ENCODE peak calls at places on chromosome 15, in nine cellular contexts. One of them, this sample, is unnamed.

GRCh38 chr15:66907826-66908502 is 157.4 kb upstream of the SMAD3 start:
- DNase-seq in dermis microvascular lymphatic vessel endothelial cell: no peak
- DNase-seq in SHP77: no peak
- DNase-seq in heart left ventricle: peak
- DNase-seq in globus pallidus: peak
- DNase-seq in left colon: peak
- DNase-seq in naive thymus-derived CD4-positive, alpha-beta T cell: no peak
- DNase-seq in AG08395: peak
- DNase-seq in AG09319: no peak
- DNase-seq in this sample: no peak

GRCh38 chr15:68204776-68205557 is at the start of gene CALML4:
- DNase-seq in SHP77: no peak
- DNase-seq in naive thymus-derived CD4-positive, alpha-beta T cell: no peak
- DNase-seq in dermis microvascular lymphatic vessel endothelial cell: peak
- DNase-seq in AG08395: peak
- DNase-seq in left colon: peak
- DNase-seq in AG09319: no peak
- DNase-seq in globus pallidus: no peak
- DNase-seq in heart left ventricle: peak
- DNase-seq in this sample: peak

GRCh38 chr15:67840747-67841634 is 1.1 kb upstream of the RNU6-1 start:
- DNase-seq in SHP77: peak
- DNase-seq in AG08395: peak
- DNase-seq in globus pallidus: no peak
- DNase-seq in heart left ventricle: peak
- DNase-seq in AG09319: no peak
- DNase-seq in dermis microvascular lymphatic vessel endothelial cell: no peak
- DNase-seq in naive thymus-derived CD4-positive, alpha-beta T cell: no peak
- DNase-seq in left colon: no peak
- DNase-seq in this sample: peak

GRCh38 chr15:75347222-75348033 is 589 bp downstream of the NEIL1 start:
- DNase-seq in heart left ventricle: peak
- DNase-seq in SHP77: peak
- DNase-seq in naive thymus-derived CD4-positive, alpha-beta T cell: peak
- DNase-seq in AG09319: no peak
- DNase-seq in dermis microvascular lymphatic vessel endothelial cell: no peak
- DNase-seq in globus pallidus: no peak
- DNase-seq in left colon: peak
- DNase-seq in AG08395: peak
- DNase-seq in this sample: peak

GRCh38 chr15:65372787-65373067 is 5.1 kb downstream of the IGDCC3 start:
- DNase-seq in AG08395: no peak
- DNase-seq in AG09319: no peak
- DNase-seq in left colon: no peak
- DNase-seq in heart left ventricle: no peak
- DNase-seq in SHP77: no peak
- DNase-seq in naive thymus-derived CD4-positive, alpha-beta T cell: no peak
- DNase-seq in dermis microvascular lymphatic vessel endothelial cell: no peak
- DNase-seq in globus pallidus: no peak
- DNase-seq in this sample: no peak

GRCh38 chr15:89138999-89139612 is 50.9 kb downstream of the ABHD2 start:
- DNase-seq in SHP77: no peak
- DNase-seq in AG08395: no peak
- DNase-seq in globus pallidus: no peak
- DNase-seq in naive thymus-derived CD4-positive, alpha-beta T cell: no peak
- DNase-seq in heart left ventricle: peak
- DNase-seq in left colon: no peak
- DNase-seq in dermis microvascular lymphatic vessel endothelial cell: no peak
- DNase-seq in AG09319: no peak
- DNase-seq in this sample: no peak

GRCh38 chr15:60840703-60841411 is 361.9 kb upstream of the ICE2 start:
- DNase-seq in dermis microvascular lymphatic vessel endothelial cell: no peak
- DNase-seq in SHP77: no peak
- DNase-seq in globus pallidus: no peak
- DNase-seq in left colon: no peak
- DNase-seq in heart left ventricle: no peak
- DNase-seq in AG08395: no peak
- DNase-seq in AG09319: no peak
- DNase-seq in naive thymus-derived CD4-positive, alpha-beta T cell: peak
- DNase-seq in this sample: no peak

GRCh38 chr15:32682569-32682968 is 35.2 kb upstream of the GREM1 start:
- DNase-seq in naive thymus-derived CD4-positive, alpha-beta T cell: no peak
- DNase-seq in AG08395: peak
- DNase-seq in AG09319: peak
- DNase-seq in left colon: no peak
- DNase-seq in dermis microvascular lymphatic vessel endothelial cell: no peak
- DNase-seq in globus pallidus: no peak
- DNase-seq in SHP77: no peak
- DNase-seq in heart left ventricle: no peak
- DNase-seq in this sample: no peak

GRCh38 chr15:98547741-98548166 is 100.6 kb upstream of the IGF1R start:
- DNase-seq in SHP77: no peak
- DNase-seq in AG09319: no peak
- DNase-seq in AG08395: peak
- DNase-seq in naive thymus-derived CD4-positive, alpha-beta T cell: no peak
- DNase-seq in left colon: peak
- DNase-seq in dermis microvascular lymphatic vessel endothelial cell: no peak
- DNase-seq in globus pallidus: no peak
- DNase-seq in heart left ventricle: no peak
- DNase-seq in this sample: no peak

GRCh38 chr15:40281057-40281850 is 1.6 kb downstream of the ANKRD63 start:
- DNase-seq in SHP77: no peak
- DNase-seq in dermis microvascular lymphatic vessel endothelial cell: no peak
- DNase-seq in left colon: no peak
- DNase-seq in heart left ventricle: peak
- DNase-seq in naive thymus-derived CD4-positive, alpha-beta T cell: no peak
- DNase-seq in AG09319: no peak
- DNase-seq in globus pallidus: no peak
- DNase-seq in AG08395: no peak
- DNase-seq in this sample: no peak

GRCh38 chr15:98878172-98878571 is 129.4 kb downstream of the PGPEP1L start:
- DNase-seq in AG08395: peak
- DNase-seq in heart left ventricle: no peak
- DNase-seq in AG09319: no peak
- DNase-seq in left colon: no peak
- DNase-seq in dermis microvascular lymphatic vessel endothelial cell: no peak
- DNase-seq in SHP77: no peak
- DNase-seq in globus pallidus: no peak
- DNase-seq in naive thymus-derived CD4-positive, alpha-beta T cell: no peak
- DNase-seq in this sample: no peak

GRCh38 chr15:98076021-98076816 is 115.7 kb downstream of the ARRDC4 start:
- DNase-seq in dermis microvascular lymphatic vessel endothelial cell: no peak
- DNase-seq in AG09319: peak
- DNase-seq in AG08395: peak
- DNase-seq in heart left ventricle: peak
- DNase-seq in left colon: peak
- DNase-seq in naive thymus-derived CD4-positive, alpha-beta T cell: no peak
- DNase-seq in SHP77: no peak
- DNase-seq in globus pallidus: no peak
- DNase-seq in this sample: no peak

GRCh38 chr15:78045189-78045588 is 32.3 kb downstream of the TBC1D2B start:
- DNase-seq in globus pallidus: no peak
- DNase-seq in dermis microvascular lymphatic vessel endothelial cell: no peak
- DNase-seq in left colon: no peak
- DNase-seq in AG09319: no peak
- DNase-seq in heart left ventricle: no peak
- DNase-seq in SHP77: no peak
- DNase-seq in naive thymus-derived CD4-positive, alpha-beta T cell: no peak
- DNase-seq in AG08395: no peak
- DNase-seq in this sample: no peak

GRCh38 chr15:27771892-27772291 is 327.2 kb downstream of the OCA2 start:
- DNase-seq in AG08395: no peak
- DNase-seq in left colon: no peak
- DNase-seq in dermis microvascular lymphatic vessel endothelial cell: no peak
- DNase-seq in SHP77: no peak
- DNase-seq in globus pallidus: no peak
- DNase-seq in heart left ventricle: no peak
- DNase-seq in naive thymus-derived CD4-positive, alpha-beta T cell: no peak
- DNase-seq in AG09319: no peak
- DNase-seq in this sample: no peak

GRCh38 chr15:86284630-86285029 is 205.0 kb downstream of the AGBL1 start:
- DNase-seq in SHP77: no peak
- DNase-seq in heart left ventricle: no peak
- DNase-seq in AG09319: no peak
- DNase-seq in left colon: no peak
- DNase-seq in globus pallidus: no peak
- DNase-seq in naive thymus-derived CD4-positive, alpha-beta T cell: no peak
- DNase-seq in AG08395: no peak
- DNase-seq in dermis microvascular lymphatic vessel endothelial cell: no peak
- DNase-seq in this sample: no peak

GRCh38 chr15:40847225-40847961 is 3.5 kb downstream of the SPINT1 start:
- DNase-seq in AG08395: no peak
- DNase-seq in AG09319: no peak
- DNase-seq in dermis microvascular lymphatic vessel endothelial cell: no peak
- DNase-seq in globus pallidus: peak
- DNase-seq in SHP77: peak
- DNase-seq in naive thymus-derived CD4-positive, alpha-beta T cell: no peak
- DNase-seq in heart left ventricle: peak
- DNase-seq in left colon: peak
- DNase-seq in this sample: peak

GRCh38 chr15:67085818-67086649 is 20.6 kb downstream of the SMAD3 start:
- DNase-seq in dermis microvascular lymphatic vessel endothelial cell: no peak
- DNase-seq in globus pallidus: peak
- DNase-seq in left colon: no peak
- DNase-seq in naive thymus-derived CD4-positive, alpha-beta T cell: no peak
- DNase-seq in AG08395: peak
- DNase-seq in heart left ventricle: no peak
- DNase-seq in AG09319: peak
- DNase-seq in SHP77: no peak
- DNase-seq in this sample: no peak

GRCh38 chr15:91982401-91982800 is 128.9 kb downstream of the SLCO3A1 start:
- DNase-seq in AG09319: no peak
- DNase-seq in left colon: no peak
- DNase-seq in naive thymus-derived CD4-positive, alpha-beta T cell: no peak
- DNase-seq in dermis microvascular lymphatic vessel endothelial cell: no peak
- DNase-seq in heart left ventricle: no peak
- DNase-seq in AG08395: no peak
- DNase-seq in globus pallidus: no peak
- DNase-seq in SHP77: no peak
- DNase-seq in this sample: no peak

GRCh38 chr15:100520132-100520921 is 8.4 kb downstream of the CERS3 start:
- DNase-seq in globus pallidus: peak
- DNase-seq in heart left ventricle: no peak
- DNase-seq in AG08395: no peak
- DNase-seq in SHP77: no peak
- DNase-seq in naive thymus-derived CD4-positive, alpha-beta T cell: no peak
- DNase-seq in left colon: no peak
- DNase-seq in dermis microvascular lymphatic vessel endothelial cell: no peak
- DNase-seq in AG09319: no peak
- DNase-seq in this sample: no peak

GRCh38 chr15:97482521-97482920 is 478.0 kb upstream of the ARRDC4 start:
- DNase-seq in AG08395: no peak
- DNase-seq in globus pallidus: no peak
- DNase-seq in left colon: no peak
- DNase-seq in SHP77: peak
- DNase-seq in dermis microvascular lymphatic vessel endothelial cell: no peak
- DNase-seq in AG09319: no peak
- DNase-seq in naive thymus-derived CD4-positive, alpha-beta T cell: no peak
- DNase-seq in heart left ventricle: no peak
- DNase-seq in this sample: peak

GRCh38 chr15:71781179-71781964 is 29.0 kb upstream of the NR2E3 start:
- DNase-seq in dermis microvascular lymphatic vessel endothelial cell: no peak
- DNase-seq in AG08395: peak
- DNase-seq in heart left ventricle: no peak
- DNase-seq in globus pallidus: no peak
- DNase-seq in AG09319: no peak
- DNase-seq in SHP77: no peak
- DNase-seq in naive thymus-derived CD4-positive, alpha-beta T cell: no peak
- DNase-seq in left colon: no peak
- DNase-seq in this sample: no peak

GRCh38 chr15:91853501-91853967 is at the start of gene SLCO3A1:
- DNase-seq in naive thymus-derived CD4-positive, alpha-beta T cell: peak
- DNase-seq in AG08395: peak
- DNase-seq in SHP77: peak
- DNase-seq in left colon: peak
- DNase-seq in dermis microvascular lymphatic vessel endothelial cell: no peak
- DNase-seq in heart left ventricle: peak
- DNase-seq in AG09319: peak
- DNase-seq in globus pallidus: peak
- DNase-seq in this sample: no peak

GRCh38 chr15:92617197-92618037 is 38.2 kb downstream of the FAM174B start:
- DNase-seq in naive thymus-derived CD4-positive, alpha-beta T cell: no peak
- DNase-seq in left colon: peak
- DNase-seq in AG08395: peak
- DNase-seq in globus pallidus: no peak
- DNase-seq in dermis microvascular lymphatic vessel endothelial cell: peak
- DNase-seq in heart left ventricle: peak
- DNase-seq in SHP77: peak
- DNase-seq in AG09319: no peak
- DNase-seq in this sample: peak

GRCh38 chr15:25342629-25343028 is 96.2 kb downstream of the UBE3A start:
- DNase-seq in globus pallidus: no peak
- DNase-seq in AG09319: no peak
- DNase-seq in AG08395: no peak
- DNase-seq in naive thymus-derived CD4-positive, alpha-beta T cell: no peak
- DNase-seq in dermis microvascular lymphatic vessel endothelial cell: no peak
- DNase-seq in heart left ventricle: no peak
- DNase-seq in SHP77: no peak
- DNase-seq in left colon: no peak
- DNase-seq in this sample: no peak

GRCh38 chr15:66800584-66801235 is 98.7 kb downstream of the SMAD6 start:
- DNase-seq in dermis microvascular lymphatic vessel endothelial cell: no peak
- DNase-seq in heart left ventricle: no peak
- DNase-seq in AG08395: peak
- DNase-seq in globus pallidus: no peak
- DNase-seq in SHP77: no peak
- DNase-seq in AG09319: no peak
- DNase-seq in naive thymus-derived CD4-positive, alpha-beta T cell: no peak
- DNase-seq in left colon: no peak
- DNase-seq in this sample: no peak

GRCh38 chr15:49627407-49627877 is 6.6 kb downstream of the DTWD1 start:
- DNase-seq in AG09319: peak
- DNase-seq in naive thymus-derived CD4-positive, alpha-beta T cell: no peak
- DNase-seq in globus pallidus: no peak
- DNase-seq in heart left ventricle: no peak
- DNase-seq in left colon: no peak
- DNase-seq in SHP77: no peak
- DNase-seq in AG08395: peak
- DNase-seq in dermis microvascular lymphatic vessel endothelial cell: no peak
- DNase-seq in this sample: peak

GRCh38 chr15:29570931-29571727 is 251.1 kb downstream of the TJP1 start:
- DNase-seq in dermis microvascular lymphatic vessel endothelial cell: no peak
- DNase-seq in naive thymus-derived CD4-positive, alpha-beta T cell: no peak
- DNase-seq in AG09319: no peak
- DNase-seq in globus pallidus: no peak
- DNase-seq in SHP77: peak
- DNase-seq in heart left ventricle: no peak
- DNase-seq in AG08395: no peak
- DNase-seq in left colon: peak
- DNase-seq in this sample: peak

GRCh38 chr15:59491062-59491461 is 53.1 kb downstream of the FAM81A start:
- DNase-seq in globus pallidus: peak
- DNase-seq in heart left ventricle: no peak
- DNase-seq in AG09319: no peak
- DNase-seq in AG08395: no peak
- DNase-seq in left colon: no peak
- DNase-seq in naive thymus-derived CD4-positive, alpha-beta T cell: no peak
- DNase-seq in dermis microvascular lymphatic vessel endothelial cell: no peak
- DNase-seq in SHP77: no peak
- DNase-seq in this sample: no peak

GRCh38 chr15:39556461-39556860 is 24.4 kb upstream of the THBS1 start:
- DNase-seq in dermis microvascular lymphatic vessel endothelial cell: no peak
- DNase-seq in SHP77: peak
- DNase-seq in naive thymus-derived CD4-positive, alpha-beta T cell: no peak
- DNase-seq in heart left ventricle: no peak
- DNase-seq in AG08395: no peak
- DNase-seq in globus pallidus: no peak
- DNase-seq in left colon: no peak
- DNase-seq in AG09319: no peak
- DNase-seq in this sample: no peak